ENCODE peak calls at places on chromosomes 1 and 21, in eight cellular contexts. Y is ascending aorta; L is lower lobe of right lung; B is astrocyte of the spinal cord; Q is lower leg skin; W is activated effector memory CD4-positive, alpha-beta T cell treated with anti-CD3 and anti-CD28 coated beads, Interleukin-2, amount 50 U/mL, for 16 hours; R is NCI-H2227 treated with DMSO at 0.1 percent for 48 hours; I is stimulated activated CD8-positive, alpha-beta memory T cell treated with anti-CD3 and anti-CD28 coated beads, Interleukin-4, amount 100 ng/mL, for 24 hours. D is an unnamed sample.

GRCh38 chr1:85313888-85314696 is 37.7 kb upstream of the BCL10 start:
- DNase-seq in Q (no peak), Y (no peak), I (no peak), L (no peak), R (no peak), W (no peak), B (peak; percentile 86), D (no peak)

GRCh38 chr1:177228721-177229088 is 57.9 kb downstream of the BRINP2 start:
- DNase-seq in Y (no peak), Q (no peak), L (no peak), B (peak; percentile 19), I (no peak), R (no peak), W (no peak), D (no peak)

GRCh38 chr1:182725264-182725965 is 41.0 kb upstream of the RGS8 start:
- DNase-seq in B (peak; percentile 31), I (no peak), L (no peak), R (no peak), Q (no peak), W (no peak), Y (no peak), D (no peak)

GRCh38 chr1:25917996-25918395 is 11.8 kb upstream of the STMN1 start:
- DNase-seq in Y (no peak), I (peak; percentile 8), B (no peak), L (no peak), R (no peak), W (no peak), Q (no peak), D (no peak)

GRCh38 chr1:39255212-39255611 is 50.7 kb downstream of the MACF1 start:
- DNase-seq in Q (no peak), I (no peak), L (no peak), Y (no peak), R (no peak), W (no peak), B (no peak), D (no peak)

GRCh38 chr1:156848461-156849150 is 10.3 kb downstream of the INSRR start:
- DNase-seq in R (no peak), Q (no peak), I (peak; percentile 50), W (peak; percentile 84), B (peak; percentile 20), Y (no peak), L (peak; percentile 71), D (no peak)

GRCh38 chr1:42734201-42735035 is 5.6 kb downstream of the CLDN19 start:
- DNase-seq in W (peak; percentile 31), L (no peak), Y (no peak), B (no peak), I (no peak), R (no peak), Q (peak; percentile 50), D (peak; percentile 34)

GRCh38 chr1:81330521-81330920 is 470.2 kb upstream of the ADGRL2 start:
- DNase-seq in R (no peak), L (no peak), W (no peak), Q (no peak), I (no peak), Y (no peak), B (no peak), D (no peak)

GRCh38 chr1:20139776-20140612 is 871 bp downstream of the PLA2G2F start:
- DNase-seq in L (peak; percentile 18), Q (no peak), W (peak; percentile 39), Y (no peak), B (no peak), R (no peak), I (no peak), D (peak; percentile 62)

GRCh38 chr21:42860345-42860744 is 19.0 kb downstream of the WDR4 start:
- DNase-seq in Y (no peak), R (no peak), W (no peak), Q (no peak), I (no peak), B (no peak), L (no peak), D (no peak)

GRCh38 chr1:99269321-99269720 is 5.0 kb downstream of the PLPPR4 start:
- DNase-seq in I (no peak), Y (no peak), Q (no peak), R (no peak), W (no peak), B (no peak), L (no peak), D (no peak)

GRCh38 chr21:20996421-20997307 is 1.5 kb upstream of the NCAM2 start:
- DNase-seq in W (no peak), B (peak; percentile 52), Y (no peak), L (no peak), Q (no peak), R (peak; percentile 65), I (no peak), D (no peak)

GRCh38 chr1:154199563-154199879 is 6.6 kb downstream of the CFAP141 start:
- DNase-seq in W (no peak), I (no peak), B (no peak), Y (no peak), L (no peak), Q (no peak), R (no peak), D (no peak)

GRCh38 chr1:151368745-151369610 is 3.5 kb downstream of the SELENBP1 start:
- DNase-seq in L (peak; percentile 32), W (no peak), I (no peak), Q (no peak), B (no peak), R (no peak), Y (no peak), D (no peak)

GRCh38 chr1:116904791-116905320 is 4.9 kb upstream of the PTGFRN start:
- DNase-seq in W (no peak), Y (no peak), Q (no peak), I (no peak), B (no peak), R (no peak), L (no peak), D (no peak)

GRCh38 chr1:235860829-235861228 is 5.9 kb downstream of the LYST start:
- DNase-seq in W (no peak), I (no peak), B (no peak), L (no peak), R (no peak), Q (no peak), Y (no peak), D (no peak)

GRCh38 chr1:30088594-30089556 is 634.5 kb downstream of the MATN1 start:
- DNase-seq in B (no peak), Y (no peak), R (peak; percentile 96), I (no peak), Q (no peak), L (peak; percentile 67), W (no peak), D (no peak)

GRCh38 chr1:152444045-152444444 is 30.0 kb upstream of the CRNN start:
- DNase-seq in W (no peak), L (no peak), R (no peak), B (no peak), Q (no peak), Y (no peak), I (no peak), D (no peak)

GRCh38 chr1:101438359-101438758 is 201.5 kb downstream of the S1PR1 start:
- DNase-seq in I (no peak), L (no peak), Y (no peak), Q (no peak), R (no peak), W (no peak), B (no peak), D (no peak)

GRCh38 chr1:20439282-20439681 is 46.7 kb downstream of the CAMK2N1 start:
- DNase-seq in R (no peak), L (no peak), W (no peak), I (no peak), Y (no peak), B (peak; percentile 37), Q (no peak), D (peak; percentile 38)